ENCODE peak calls at places on chromosomes 1 and 21, in nine cellular contexts. T is osteocyte; P is glutamatergic neuron; S is M059J; D is NCI-H748 treated with DMSO at 0.1 percent for 48 hours; X is NCI-H2081; E is brain microvascular endothelial cell; N is EH; V is activated CD4-positive, alpha-beta T cell treated with anti-CD3 and anti-CD28 coated beads, Interleukin-2, amount 10 ng/mL, durations not matched to agents 7 days and 5 days. L is an unnamed sample.
A peak's percentile ranks its signal among the peaks of the same experiment; 100 is the strongest.

GRCh38 chr1:11568687-11569086 is 85.5 kb downstream of the FBXO2 start:
- DNase-seq in T (no peak), P (no peak), S (peak; percentile 50), D (no peak), X (no peak), E (peak; percentile 1), N (no peak), V (no peak), L (no peak)

GRCh38 chr1:110070968-110071307 is 466 bp upstream of the ALX3 start:
- DNase-seq in T (no peak), P (no peak), S (no peak), D (no peak), X (no peak), E (no peak), N (no peak), V (no peak), L (no peak)

GRCh38 chr1:101567582-101568189 is 330.9 kb downstream of the S1PR1 start:
- DNase-seq in T (no peak), P (peak; percentile 62), S (peak; percentile 15), D (peak; percentile 33), X (peak; percentile 42), E (peak; percentile 11), N (peak; percentile 35), V (peak; percentile 54), L (peak; percentile 29)

GRCh38 chr21:34939673-34940321 is 109.3 kb downstream of the RUNX1 start:
- DNase-seq in T (no peak), P (no peak), S (no peak), D (no peak), X (no peak), E (no peak), N (peak; percentile 69), V (no peak), L (peak; percentile 14)

GRCh38 chr1:998051-998821 is 1.7 kb downstream of the HES4 start:
- DNase-seq in T (no peak), P (peak; percentile 85), S (no peak), D (no peak), X (no peak), E (no peak), N (no peak), V (no peak), L (no peak)

GRCh38 chr1:212490276-212490675 is 57.6 kb downstream of the NENF start:
- DNase-seq in T (no peak), P (no peak), S (no peak), D (peak; percentile 80), X (peak; percentile 60), E (no peak), N (no peak), V (no peak), L (no peak)

GRCh38 chr1:7229186-7229585 is 443.9 kb downstream of the CAMTA1 start:
- DNase-seq in T (no peak), P (no peak), S (no peak), D (no peak), X (no peak), E (no peak), N (no peak), V (no peak), L (no peak)

GRCh38 chr1:234498448-234499118 is 19.6 kb upstream of the TARBP1 start:
- DNase-seq in T (no peak), P (no peak), S (no peak), D (no peak), X (no peak), E (no peak), N (no peak), V (no peak), L (no peak)

GRCh38 chr1:65681101-65681500 is 111.6 kb upstream of the PDE4B start:
- DNase-seq in T (no peak), P (no peak), S (peak; percentile 61), D (no peak), X (no peak), E (peak; percentile 81), N (peak; percentile 76), V (no peak), L (no peak)

GRCh38 chr1:30718636-30719405 is 4.6 kb downstream of the MATN1 start:
- DNase-seq in T (peak; percentile 94), P (peak; percentile 90), S (peak; percentile 96), D (peak; percentile 89), X (peak; percentile 89), E (peak; percentile 97), N (peak; percentile 98), V (peak; percentile 83), L (peak; percentile 99)

GRCh38 chr1:22778842-22779520 is 68.3 kb downstream of the EPHB2 start:
- DNase-seq in T (no peak), P (no peak), S (no peak), D (no peak), X (no peak), E (no peak), N (no peak), V (no peak), L (no peak)

GRCh38 chr1:47196622-47197021 is 6.8 kb upstream of the PDZK1IP1 start:
- DNase-seq in T (no peak), P (no peak), S (no peak), D (no peak), X (no peak), E (no peak), N (no peak), V (no peak), L (peak; percentile 42)

GRCh38 chr1:230113605-230114241 is 46.7 kb downstream of the GALNT2 start:
- DNase-seq in T (no peak), P (no peak), S (peak; percentile 93), D (no peak), X (no peak), E (peak; percentile 95), N (peak; percentile 95), V (no peak), L (no peak)

GRCh38 chr21:42220138-42220701 is 1.3 kb downstream of the ABCG1 start:
- DNase-seq in T (no peak), P (peak; percentile 70), S (peak; percentile 22), D (peak; percentile 79), X (peak; percentile 79), E (peak; percentile 38), N (peak; percentile 51), V (peak; percentile 85), L (peak; percentile 82)

GRCh38 chr1:211036701-211037494 is 97.0 kb downstream of the KCNH1 start:
- DNase-seq in T (no peak), P (no peak), S (peak; percentile 99), D (no peak), X (no peak), E (peak; percentile 95), N (peak; percentile 99), V (no peak), L (peak; percentile 21)

GRCh38 chr1:179794669-179795068 is 51.6 kb downstream of the FAM163A start:
- DNase-seq in T (no peak), P (no peak), S (no peak), D (no peak), X (no peak), E (peak; percentile 39), N (no peak), V (no peak), L (no peak)

GRCh38 chr1:62452951-62453350 is 16.1 kb downstream of the USP1 start:
- DNase-seq in T (no peak), P (no peak), S (peak; percentile 57), D (no peak), X (no peak), E (no peak), N (peak; percentile 48), V (no peak), L (no peak)

GRCh38 chr1:230905733-230906132 is 37.4 kb upstream of the C1orf198 start:
- DNase-seq in T (no peak), P (no peak), S (peak; percentile 77), D (no peak), X (no peak), E (no peak), N (no peak), V (no peak), L (no peak)

GRCh38 chr1:55143686-55144085 is 71.5 kb downstream of the USP24 start:
- DNase-seq in T (no peak), P (no peak), S (peak; percentile 35), D (no peak), X (peak; percentile 25), E (no peak), N (no peak), V (no peak), L (peak; percentile 70)

GRCh38 chr1:2108213-2108876 is 58.1 kb downstream of the PRKCZ start:
- DNase-seq in T (no peak), P (peak; percentile 85), S (peak; percentile 34), D (no peak), X (no peak), E (peak; percentile 58), N (peak; percentile 20), V (no peak), L (peak; percentile 18)

GRCh38 chr1:18923721-18924610 is 21.6 kb upstream of the ALDH4A1 start:
- DNase-seq in T (no peak), P (peak; percentile 89), S (peak; percentile 65), D (no peak), X (no peak), E (no peak), N (peak; percentile 72), V (peak; percentile 36), L (no peak)

GRCh38 chr21:32826317-32827167 is 55.0 kb upstream of the PAXBP1 start:
- DNase-seq in T (no peak), P (no peak), S (peak; percentile 67), D (peak; percentile 23), X (peak; percentile 37), E (peak; percentile 38), N (peak; percentile 62), V (peak; percentile 59), L (peak; percentile 68)

GRCh38 chr1:26923711-26924110 is 2.2 kb downstream of the NUDC start:
- DNase-seq in T (no peak), P (no peak), S (no peak), D (no peak), X (no peak), E (peak; percentile 70), N (peak; percentile 18), V (no peak), L (no peak)

GRCh38 chr1:29811727-29812396 is 575.5 kb downstream of the PTPRU start:
- DNase-seq in T (peak; percentile 59), P (no peak), S (no peak), D (no peak), X (no peak), E (no peak), N (no peak), V (no peak), L (no peak)